ENCODE peak calls at places on chromosome 17, in six cellular contexts. One of them, this sample, is unnamed.

GRCh38 chr17:77681820-77682219 is 276.7 kb upstream of the TNRC6C start:
- DNase-seq in stimulated activated CD4-positive, alpha-beta T cell treated with anti-CD3 and anti-CD28 coated beads, Interleukin-1b, Interleukin-23, amount 100 ng/mL, for 4 hours: no peak
- DNase-seq in NCI-H2171: no peak
- DNase-seq in AG09309: no peak
- DNase-seq in mesenchymal stem cell: no peak
- DNase-seq in amniotic stem cell: no peak
- DNase-seq in this sample: no peak

GRCh38 chr17:6105608-6106007 is 35.4 kb downstream of the WSCD1 start:
- DNase-seq in stimulated activated CD4-positive, alpha-beta T cell treated with anti-CD3 and anti-CD28 coated beads, Interleukin-1b, Interleukin-23, amount 100 ng/mL, for 4 hours: no peak
- DNase-seq in NCI-H2171: no peak
- DNase-seq in AG09309: no peak
- DNase-seq in mesenchymal stem cell: no peak
- DNase-seq in amniotic stem cell: no peak
- DNase-seq in this sample: no peak

GRCh38 chr17:78154903-78155811 is 9.0 kb downstream of the C17orf99 start:
- DNase-seq in stimulated activated CD4-positive, alpha-beta T cell treated with anti-CD3 and anti-CD28 coated beads, Interleukin-1b, Interleukin-23, amount 100 ng/mL, for 4 hours: no peak
- DNase-seq in NCI-H2171: no peak
- DNase-seq in AG09309: no peak
- DNase-seq in mesenchymal stem cell: no peak
- DNase-seq in amniotic stem cell: no peak
- DNase-seq in this sample: no peak

GRCh38 chr17:42659079-42659931 is at the start of gene TUBG2:
- DNase-seq in stimulated activated CD4-positive, alpha-beta T cell treated with anti-CD3 and anti-CD28 coated beads, Interleukin-1b, Interleukin-23, amount 100 ng/mL, for 4 hours: peak; percentile 72
- DNase-seq in NCI-H2171: peak; percentile 88
- DNase-seq in AG09309: no peak
- DNase-seq in mesenchymal stem cell: peak; percentile 87
- DNase-seq in amniotic stem cell: peak; percentile 72
- DNase-seq in this sample: peak; percentile 91

GRCh38 chr17:42249681-42250446 is 26.3 kb downstream of the STAT5B start:
- DNase-seq in stimulated activated CD4-positive, alpha-beta T cell treated with anti-CD3 and anti-CD28 coated beads, Interleukin-1b, Interleukin-23, amount 100 ng/mL, for 4 hours: no peak
- DNase-seq in NCI-H2171: no peak
- DNase-seq in AG09309: no peak
- DNase-seq in mesenchymal stem cell: no peak
- DNase-seq in amniotic stem cell: no peak
- DNase-seq in this sample: no peak

GRCh38 chr17:60327870-60328362 is 64.0 kb downstream of the USP32 start:
- DNase-seq in stimulated activated CD4-positive, alpha-beta T cell treated with anti-CD3 and anti-CD28 coated beads, Interleukin-1b, Interleukin-23, amount 100 ng/mL, for 4 hours: no peak
- DNase-seq in NCI-H2171: no peak
- DNase-seq in AG09309: no peak
- DNase-seq in mesenchymal stem cell: no peak
- DNase-seq in amniotic stem cell: no peak
- DNase-seq in this sample: no peak

GRCh38 chr17:57494446-57494845 is 238.1 kb downstream of the MSI2 start:
- DNase-seq in stimulated activated CD4-positive, alpha-beta T cell treated with anti-CD3 and anti-CD28 coated beads, Interleukin-1b, Interleukin-23, amount 100 ng/mL, for 4 hours: no peak
- DNase-seq in NCI-H2171: no peak
- DNase-seq in AG09309: no peak
- DNase-seq in mesenchymal stem cell: no peak
- DNase-seq in amniotic stem cell: no peak
- DNase-seq in this sample: no peak

GRCh38 chr17:18187226-18187625 is 3.6 kb downstream of the ALKBH5 start:
- DNase-seq in stimulated activated CD4-positive, alpha-beta T cell treated with anti-CD3 and anti-CD28 coated beads, Interleukin-1b, Interleukin-23, amount 100 ng/mL, for 4 hours: no peak
- DNase-seq in NCI-H2171: no peak
- DNase-seq in AG09309: no peak
- DNase-seq in mesenchymal stem cell: no peak
- DNase-seq in amniotic stem cell: no peak
- DNase-seq in this sample: no peak

GRCh38 chr17:16934133-16934795 is 37.7 kb downstream of the TNFRSF13B start:
- DNase-seq in stimulated activated CD4-positive, alpha-beta T cell treated with anti-CD3 and anti-CD28 coated beads, Interleukin-1b, Interleukin-23, amount 100 ng/mL, for 4 hours: no peak
- DNase-seq in NCI-H2171: no peak
- DNase-seq in AG09309: no peak
- DNase-seq in mesenchymal stem cell: no peak
- DNase-seq in amniotic stem cell: no peak
- DNase-seq in this sample: no peak

GRCh38 chr17:75064867-75065561 is 18.0 kb downstream of the KCTD2 start:
- DNase-seq in stimulated activated CD4-positive, alpha-beta T cell treated with anti-CD3 and anti-CD28 coated beads, Interleukin-1b, Interleukin-23, amount 100 ng/mL, for 4 hours: no peak
- DNase-seq in NCI-H2171: no peak
- DNase-seq in AG09309: no peak
- DNase-seq in mesenchymal stem cell: no peak
- DNase-seq in amniotic stem cell: no peak
- DNase-seq in this sample: no peak

GRCh38 chr17:44981221-44981968 is 13.3 kb upstream of the C1QL1 start:
- DNase-seq in stimulated activated CD4-positive, alpha-beta T cell treated with anti-CD3 and anti-CD28 coated beads, Interleukin-1b, Interleukin-23, amount 100 ng/mL, for 4 hours: no peak
- DNase-seq in NCI-H2171: no peak
- DNase-seq in AG09309: peak; percentile 27
- DNase-seq in mesenchymal stem cell: peak; percentile 95
- DNase-seq in amniotic stem cell: no peak
- DNase-seq in this sample: no peak

GRCh38 chr17:75430159-75430748 is 24.8 kb upstream of the GRB2 start:
- DNase-seq in stimulated activated CD4-positive, alpha-beta T cell treated with anti-CD3 and anti-CD28 coated beads, Interleukin-1b, Interleukin-23, amount 100 ng/mL, for 4 hours: no peak
- DNase-seq in NCI-H2171: no peak
- DNase-seq in AG09309: no peak
- DNase-seq in mesenchymal stem cell: peak; percentile 35
- DNase-seq in amniotic stem cell: peak; percentile 69
- DNase-seq in this sample: peak; percentile 16

GRCh38 chr17:80253631-80254395 is 6.8 kb upstream of the RNF213 start:
- DNase-seq in stimulated activated CD4-positive, alpha-beta T cell treated with anti-CD3 and anti-CD28 coated beads, Interleukin-1b, Interleukin-23, amount 100 ng/mL, for 4 hours: no peak
- DNase-seq in NCI-H2171: no peak
- DNase-seq in AG09309: no peak
- DNase-seq in mesenchymal stem cell: no peak
- DNase-seq in amniotic stem cell: no peak
- DNase-seq in this sample: no peak

GRCh38 chr17:33725675-33726271 is 432.7 kb upstream of the ASIC2 start:
- DNase-seq in stimulated activated CD4-positive, alpha-beta T cell treated with anti-CD3 and anti-CD28 coated beads, Interleukin-1b, Interleukin-23, amount 100 ng/mL, for 4 hours: no peak
- DNase-seq in NCI-H2171: peak; percentile 8
- DNase-seq in AG09309: no peak
- DNase-seq in mesenchymal stem cell: peak; percentile 12
- DNase-seq in amniotic stem cell: no peak
- DNase-seq in this sample: peak; percentile 51

GRCh38 chr17:79777166-79777843 is 643 bp upstream of the CBX2 start:
- DNase-seq in stimulated activated CD4-positive, alpha-beta T cell treated with anti-CD3 and anti-CD28 coated beads, Interleukin-1b, Interleukin-23, amount 100 ng/mL, for 4 hours: no peak
- DNase-seq in NCI-H2171: peak; percentile 96
- DNase-seq in AG09309: no peak
- DNase-seq in mesenchymal stem cell: peak; percentile 43
- DNase-seq in amniotic stem cell: no peak
- DNase-seq in this sample: peak; percentile 58

GRCh38 chr17:33142703-33143299 is 150.3 kb downstream of the ASIC2 start:
- DNase-seq in stimulated activated CD4-positive, alpha-beta T cell treated with anti-CD3 and anti-CD28 coated beads, Interleukin-1b, Interleukin-23, amount 100 ng/mL, for 4 hours: no peak
- DNase-seq in NCI-H2171: no peak
- DNase-seq in AG09309: no peak
- DNase-seq in mesenchymal stem cell: peak; percentile 37
- DNase-seq in amniotic stem cell: no peak
- DNase-seq in this sample: peak; percentile 48

GRCh38 chr17:39782481-39782880 is 44.7 kb downstream of the GRB7 start:
- DNase-seq in stimulated activated CD4-positive, alpha-beta T cell treated with anti-CD3 and anti-CD28 coated beads, Interleukin-1b, Interleukin-23, amount 100 ng/mL, for 4 hours: no peak
- DNase-seq in NCI-H2171: no peak
- DNase-seq in AG09309: no peak
- DNase-seq in mesenchymal stem cell: peak; percentile 28
- DNase-seq in amniotic stem cell: no peak
- DNase-seq in this sample: no peak

GRCh38 chr17:7418472-7419152 is 1.5 kb upstream of the SPEM1 start:
- DNase-seq in stimulated activated CD4-positive, alpha-beta T cell treated with anti-CD3 and anti-CD28 coated beads, Interleukin-1b, Interleukin-23, amount 100 ng/mL, for 4 hours: no peak
- DNase-seq in NCI-H2171: no peak
- DNase-seq in AG09309: no peak
- DNase-seq in mesenchymal stem cell: no peak
- DNase-seq in amniotic stem cell: no peak
- DNase-seq in this sample: no peak

GRCh38 chr17:57915980-57916757 is 39.0 kb downstream of the CUEDC1 start:
- DNase-seq in stimulated activated CD4-positive, alpha-beta T cell treated with anti-CD3 and anti-CD28 coated beads, Interleukin-1b, Interleukin-23, amount 100 ng/mL, for 4 hours: no peak
- DNase-seq in NCI-H2171: no peak
- DNase-seq in AG09309: no peak
- DNase-seq in mesenchymal stem cell: no peak
- DNase-seq in amniotic stem cell: no peak
- DNase-seq in this sample: peak; percentile 60

GRCh38 chr17:62716834-62717588 is 89.5 kb downstream of the MRC2 start:
- DNase-seq in stimulated activated CD4-positive, alpha-beta T cell treated with anti-CD3 and anti-CD28 coated beads, Interleukin-1b, Interleukin-23, amount 100 ng/mL, for 4 hours: no peak
- DNase-seq in NCI-H2171: no peak
- DNase-seq in AG09309: no peak
- DNase-seq in mesenchymal stem cell: no peak
- DNase-seq in amniotic stem cell: no peak
- DNase-seq in this sample: no peak

GRCh38 chr17:310111-311010 is 42.2 kb downstream of the RPH3AL start:
- DNase-seq in stimulated activated CD4-positive, alpha-beta T cell treated with anti-CD3 and anti-CD28 coated beads, Interleukin-1b, Interleukin-23, amount 100 ng/mL, for 4 hours: no peak
- DNase-seq in NCI-H2171: no peak
- DNase-seq in AG09309: no peak
- DNase-seq in mesenchymal stem cell: no peak
- DNase-seq in amniotic stem cell: no peak
- DNase-seq in this sample: no peak

GRCh38 chr17:79951361-79952264 is 84.1 kb downstream of the TBC1D16 start:
- DNase-seq in stimulated activated CD4-positive, alpha-beta T cell treated with anti-CD3 and anti-CD28 coated beads, Interleukin-1b, Interleukin-23, amount 100 ng/mL, for 4 hours: no peak
- DNase-seq in NCI-H2171: no peak
- DNase-seq in AG09309: peak; percentile 17
- DNase-seq in mesenchymal stem cell: peak; percentile 96
- DNase-seq in amniotic stem cell: no peak
- DNase-seq in this sample: no peak

GRCh38 chr17:28865946-28866752 is 11.3 kb downstream of the ERAL1 start:
- DNase-seq in stimulated activated CD4-positive, alpha-beta T cell treated with anti-CD3 and anti-CD28 coated beads, Interleukin-1b, Interleukin-23, amount 100 ng/mL, for 4 hours: no peak
- DNase-seq in NCI-H2171: no peak
- DNase-seq in AG09309: no peak
- DNase-seq in mesenchymal stem cell: no peak
- DNase-seq in amniotic stem cell: no peak
- DNase-seq in this sample: no peak

GRCh38 chr17:81491193-81491592 is 21.4 kb downstream of the ACTG1 start:
- DNase-seq in stimulated activated CD4-positive, alpha-beta T cell treated with anti-CD3 and anti-CD28 coated beads, Interleukin-1b, Interleukin-23, amount 100 ng/mL, for 4 hours: no peak
- DNase-seq in NCI-H2171: no peak
- DNase-seq in AG09309: no peak
- DNase-seq in mesenchymal stem cell: no peak
- DNase-seq in amniotic stem cell: no peak
- DNase-seq in this sample: no peak

GRCh38 chr17:76515291-76515949 is 14.2 kb upstream of the RHBDF2 start:
- DNase-seq in stimulated activated CD4-positive, alpha-beta T cell treated with anti-CD3 and anti-CD28 coated beads, Interleukin-1b, Interleukin-23, amount 100 ng/mL, for 4 hours: peak; percentile 56
- DNase-seq in NCI-H2171: no peak
- DNase-seq in AG09309: peak; percentile 99
- DNase-seq in mesenchymal stem cell: peak; percentile 74
- DNase-seq in amniotic stem cell: peak; percentile 27
- DNase-seq in this sample: no peak

GRCh38 chr17:44607836-44608690 is 48.2 kb upstream of the MEIOC start:
- DNase-seq in stimulated activated CD4-positive, alpha-beta T cell treated with anti-CD3 and anti-CD28 coated beads, Interleukin-1b, Interleukin-23, amount 100 ng/mL, for 4 hours: no peak
- DNase-seq in NCI-H2171: no peak
- DNase-seq in AG09309: no peak
- DNase-seq in mesenchymal stem cell: no peak
- DNase-seq in amniotic stem cell: peak; percentile 26
- DNase-seq in this sample: peak; percentile 36

GRCh38 chr17:60170835-60171752 is 21.3 kb downstream of the CA4 start:
- DNase-seq in stimulated activated CD4-positive, alpha-beta T cell treated with anti-CD3 and anti-CD28 coated beads, Interleukin-1b, Interleukin-23, amount 100 ng/mL, for 4 hours: no peak
- DNase-seq in NCI-H2171: no peak
- DNase-seq in AG09309: no peak
- DNase-seq in mesenchymal stem cell: no peak
- DNase-seq in amniotic stem cell: no peak
- DNase-seq in this sample: no peak

GRCh38 chr17:46979023-46979870 is at the start of gene RPRML:
- DNase-seq in stimulated activated CD4-positive, alpha-beta T cell treated with anti-CD3 and anti-CD28 coated beads, Interleukin-1b, Interleukin-23, amount 100 ng/mL, for 4 hours: no peak
- DNase-seq in NCI-H2171: peak; percentile 42
- DNase-seq in AG09309: no peak
- DNase-seq in mesenchymal stem cell: peak; percentile 22
- DNase-seq in amniotic stem cell: no peak
- DNase-seq in this sample: peak; percentile 24

GRCh38 chr17:38415250-38416194 is 12.7 kb upstream of the ARHGAP23 start:
- DNase-seq in stimulated activated CD4-positive, alpha-beta T cell treated with anti-CD3 and anti-CD28 coated beads, Interleukin-1b, Interleukin-23, amount 100 ng/mL, for 4 hours: no peak
- DNase-seq in NCI-H2171: peak; percentile 96
- DNase-seq in AG09309: no peak
- DNase-seq in mesenchymal stem cell: peak; percentile 59
- DNase-seq in amniotic stem cell: no peak
- DNase-seq in this sample: no peak

GRCh38 chr17:40038882-40039513 is 15.2 kb downstream of the MED24 start:
- DNase-seq in stimulated activated CD4-positive, alpha-beta T cell treated with anti-CD3 and anti-CD28 coated beads, Interleukin-1b, Interleukin-23, amount 100 ng/mL, for 4 hours: no peak
- DNase-seq in NCI-H2171: no peak
- DNase-seq in AG09309: peak; percentile 50
- DNase-seq in mesenchymal stem cell: peak; percentile 91
- DNase-seq in amniotic stem cell: peak; percentile 86
- DNase-seq in this sample: no peak

GRCh38 chr17:18184143-18185007 is 747 bp downstream of the ALKBH5 start:
- DNase-seq in stimulated activated CD4-positive, alpha-beta T cell treated with anti-CD3 and anti-CD28 coated beads, Interleukin-1b, Interleukin-23, amount 100 ng/mL, for 4 hours: peak; percentile 49
- DNase-seq in NCI-H2171: peak; percentile 11
- DNase-seq in AG09309: no peak
- DNase-seq in mesenchymal stem cell: peak; percentile 75
- DNase-seq in amniotic stem cell: no peak
- DNase-seq in this sample: no peak

GRCh38 chr17:18066866-18067265 is 20.9 kb upstream of the DRG2 start:
- DNase-seq in stimulated activated CD4-positive, alpha-beta T cell treated with anti-CD3 and anti-CD28 coated beads, Interleukin-1b, Interleukin-23, amount 100 ng/mL, for 4 hours: no peak
- DNase-seq in NCI-H2171: no peak
- DNase-seq in AG09309: no peak
- DNase-seq in mesenchymal stem cell: no peak
- DNase-seq in amniotic stem cell: no peak
- DNase-seq in this sample: no peak

GRCh38 chr17:33385713-33386112 is 92.6 kb upstream of the ASIC2 start:
- DNase-seq in stimulated activated CD4-positive, alpha-beta T cell treated with anti-CD3 and anti-CD28 coated beads, Interleukin-1b, Interleukin-23, amount 100 ng/mL, for 4 hours: no peak
- DNase-seq in NCI-H2171: no peak
- DNase-seq in AG09309: no peak
- DNase-seq in mesenchymal stem cell: no peak
- DNase-seq in amniotic stem cell: no peak
- DNase-seq in this sample: no peak

GRCh38 chr17:48131216-48131824 is 23.8 kb downstream of the SNX11 start:
- DNase-seq in stimulated activated CD4-positive, alpha-beta T cell treated with anti-CD3 and anti-CD28 coated beads, Interleukin-1b, Interleukin-23, amount 100 ng/mL, for 4 hours: peak; percentile 60
- DNase-seq in NCI-H2171: peak; percentile 58
- DNase-seq in AG09309: peak; percentile 18
- DNase-seq in mesenchymal stem cell: peak; percentile 73
- DNase-seq in amniotic stem cell: peak; percentile 57
- DNase-seq in this sample: peak; percentile 54

This sample was measured in progenitor cell of endocrine pancreas.